ENCODE peak calls at places on chromosomes 1 and 21, in nine cellular contexts. U is GM10248, Z is GM12865, X is astrocyte of the spinal cord, F is HCT116, G is PC-9, R is progenitor cell of endocrine pancreas, S is B cell, K is suprapubic skin. D is an unnamed sample.

GRCh38 chr1:2112280-2112701 is 62.1 kb downstream of the PRKCZ start:
- DNase-seq in U (peak), Z (peak), X (no peak), F (no peak), G (no peak), R (no peak), S (peak), K (no peak), D (peak)

GRCh38 chr1:67429011-67429527 is 1.1 kb downstream of the SERBP1 start:
- DNase-seq in U (peak), Z (peak), X (no peak), F (no peak), G (no peak), R (no peak), S (peak), K (no peak), D (peak)

GRCh38 chr1:9792156-9793042 is 31.4 kb downstream of the CLSTN1 start:
- DNase-seq in U (no peak), Z (no peak), X (peak), F (no peak), G (no peak), R (no peak), S (no peak), K (no peak), D (no peak)

GRCh38 chr1:227947678-227948492 is at the start of gene WNT9A:
- DNase-seq in U (peak), Z (no peak), X (peak), F (no peak), G (no peak), R (peak), S (no peak), K (peak), D (peak)

GRCh38 chr1:162985816-162986215 is 83.3 kb upstream of the RGS4 start:
- DNase-seq in U (no peak), Z (no peak), X (peak), F (no peak), G (no peak), R (no peak), S (no peak), K (no peak), D (no peak)

GRCh38 chr1:154467768-154468102 is 34.3 kb upstream of the TDRD10 start:
- DNase-seq in U (no peak), Z (no peak), X (no peak), F (no peak), G (no peak), R (no peak), S (no peak), K (no peak), D (no peak)

GRCh38 chr1:211677659-211678058 is 2.2 kb upstream of the NEK2 start:
- DNase-seq in U (peak), Z (peak), X (no peak), F (no peak), G (no peak), R (no peak), S (peak), K (no peak), D (no peak)

GRCh38 chr1:70487910-70488665 is 77.0 kb downstream of the CTH start:
- DNase-seq in U (peak), Z (peak), X (peak), F (peak), G (no peak), R (no peak), S (no peak), K (no peak), D (peak)

GRCh38 chr1:44881011-44881632 is 38.1 kb upstream of the PTCH2 start:
- DNase-seq in U (no peak), Z (no peak), X (peak), F (no peak), G (no peak), R (no peak), S (no peak), K (no peak), D (no peak)

GRCh38 chr1:225835752-225836151 is 25.8 kb downstream of the EPHX1 start:
- DNase-seq in U (no peak), Z (no peak), X (peak), F (no peak), G (no peak), R (no peak), S (no peak), K (no peak), D (no peak)

GRCh38 chr21:34552324-34553198 is 40.6 kb upstream of the KCNE1 start:
- DNase-seq in U (no peak), Z (no peak), X (peak), F (no peak), G (peak), R (no peak), S (no peak), K (no peak), D (no peak)

GRCh38 chr1:212721388-212722247 is 22.0 kb upstream of the BATF3 start:
- DNase-seq in U (no peak), Z (peak), X (peak), F (no peak), G (peak), R (no peak), S (no peak), K (no peak), D (no peak)

GRCh38 chr1:66370462-66370907 is 163.5 kb upstream of the SGIP1 start:
- DNase-seq in U (no peak), Z (peak), X (no peak), F (no peak), G (no peak), R (no peak), S (no peak), K (no peak), D (no peak)

GRCh38 chr1:16905112-16905855 is 9.5 kb downstream of the RNU1-2 start:
- DNase-seq in U (peak), Z (peak), X (peak), F (peak), G (peak), R (no peak), S (peak), K (peak), D (peak)

GRCh38 chr1:192660613-192661012 is 24.7 kb downstream of the RGS13 start:
- DNase-seq in U (no peak), Z (no peak), X (no peak), F (no peak), G (no peak), R (no peak), S (no peak), K (no peak), D (no peak)

GRCh38 chr1:8754993-8755392 is 62.4 kb downstream of the RERE start:
- DNase-seq in U (no peak), Z (no peak), X (no peak), F (no peak), G (no peak), R (no peak), S (no peak), K (no peak), D (no peak)

GRCh38 chr1:112923956-112924349 is 32.0 kb downstream of the SLC16A1 start:
- DNase-seq in U (no peak), Z (no peak), X (no peak), F (no peak), G (no peak), R (no peak), S (no peak), K (no peak), D (no peak)

GRCh38 chr1:180777072-180777689 is 135.5 kb upstream of the KIAA1614 start:
- DNase-seq in U (no peak), Z (no peak), X (no peak), F (no peak), G (no peak), R (no peak), S (no peak), K (no peak), D (no peak)

GRCh38 chr1:27368872-27369703 is 2.3 kb upstream of the MAP3K6 start:
- DNase-seq in U (no peak), Z (no peak), X (peak), F (no peak), G (no peak), R (no peak), S (no peak), K (no peak), D (no peak)
- TF ChIP-seq CTCF in U (no peak), Z (no peak), X (peak), F (peak), G (peak), R (peak), S (no peak), K (no peak), D (no peak)

DNA sequence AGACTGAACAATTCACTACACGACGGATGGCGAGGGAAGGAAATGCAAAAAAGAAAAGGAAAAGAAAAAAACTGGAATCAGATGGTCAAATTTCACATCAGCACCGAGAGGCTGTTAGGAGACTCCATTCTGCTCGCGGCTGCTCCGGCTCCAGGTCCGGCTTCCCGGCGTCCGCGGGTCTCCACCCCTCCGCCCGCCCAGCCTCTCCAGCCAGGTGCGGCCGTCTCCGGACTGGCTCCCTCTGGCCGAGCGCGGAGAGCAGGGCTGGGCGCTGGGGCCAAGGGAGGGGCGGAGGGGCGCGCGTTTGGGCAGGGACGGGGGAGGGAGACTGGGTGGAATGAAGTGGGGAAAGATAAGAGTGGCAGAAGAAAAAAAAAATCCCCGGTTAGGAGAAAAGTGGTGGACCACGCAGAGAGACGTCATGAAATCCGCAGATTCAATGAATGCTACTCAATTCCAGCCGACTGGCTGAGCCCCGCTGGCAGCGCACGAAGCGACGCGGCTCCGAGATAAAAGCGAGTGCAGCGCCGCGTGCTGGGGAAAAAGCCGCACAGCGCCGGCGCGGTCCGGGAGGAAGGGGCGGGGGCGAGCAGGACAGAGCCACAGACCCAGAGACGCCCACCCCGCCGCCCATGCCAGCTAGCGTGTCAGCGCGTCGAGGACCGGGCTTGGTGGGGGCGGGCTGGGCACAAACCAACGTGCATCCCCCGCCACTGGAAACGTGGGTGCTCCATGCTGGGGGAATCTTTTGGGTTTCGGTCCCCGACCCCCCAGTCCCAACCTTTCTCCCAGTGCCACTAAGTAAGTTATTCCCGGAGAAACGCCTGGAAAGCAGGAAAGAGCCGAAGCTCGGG is at the start of gene KCNJ6:
- DNase-seq in U (no peak), Z (no peak), X (peak), F (no peak), G (no peak), R (peak), S (no peak), K (no peak), D (no peak)
- TF ChIP-seq CTCF in U (no peak), Z (peak), X (peak), F (no peak), G (no peak), R (peak), S (no peak), K (no peak), D (peak)

GRCh38 chr1:216566809-216567208 is 143.6 kb upstream of the USH2A start:
- DNase-seq in U (no peak), Z (peak), X (peak), F (no peak), G (no peak), R (no peak), S (no peak), K (no peak), D (peak)
- TF ChIP-seq CTCF in U (peak), Z (peak), X (peak), F (no peak), G (peak), R (peak), S (no peak), K (no peak), D (no peak)

GRCh38 chr1:147840909-147841308 is 61.7 kb upstream of the GJA8 start:
- DNase-seq in U (peak), Z (peak), X (no peak), F (peak), G (no peak), R (no peak), S (no peak), K (no peak), D (peak)
- TF ChIP-seq CTCF in U (no peak), Z (peak), X (no peak), F (no peak), G (peak), R (no peak), S (no peak), K (no peak), D (peak)

GRCh38 chr21:46634966-46635323 is 529 bp upstream of the PRMT2 start:
- DNase-seq in U (peak), Z (peak), X (peak), F (peak), G (peak), R (no peak), S (no peak), K (no peak), D (peak)
- TF ChIP-seq CTCF in U (no peak), Z (peak), X (peak), F (no peak), G (no peak), R (peak), S (no peak), K (no peak), D (no peak)

DNA sequence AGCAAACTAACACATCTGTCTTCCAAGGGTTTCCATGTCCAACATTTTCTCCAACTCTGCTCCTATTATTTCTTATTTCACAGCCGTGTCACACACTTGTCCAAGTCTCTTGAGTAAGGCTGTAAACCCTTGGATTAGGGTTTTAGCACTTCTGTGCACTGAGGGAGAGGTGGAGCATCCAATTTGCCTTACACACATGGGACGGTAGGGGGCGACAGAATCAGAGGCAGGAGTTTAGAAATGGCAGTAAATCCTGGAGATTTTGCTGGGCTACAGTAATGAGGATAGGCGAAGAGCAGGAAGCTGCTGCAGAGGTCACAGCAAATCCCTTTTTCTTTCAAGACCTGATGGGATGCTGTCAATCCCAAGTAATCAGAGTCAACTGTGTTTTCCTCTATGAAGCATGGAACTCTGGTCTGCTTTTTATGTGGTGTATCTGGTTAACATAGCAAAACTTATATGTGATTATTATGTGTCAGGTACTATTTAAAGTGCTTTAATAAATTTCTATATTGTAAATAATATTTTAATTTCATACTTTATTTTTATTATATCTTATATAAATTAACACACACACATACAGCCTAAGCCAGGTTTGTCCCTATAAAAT is 15.4 kb upstream of the LCE5A start:
- DNase-seq in U (peak), Z (peak), X (no peak), F (no peak), G (no peak), R (no peak), S (no peak), K (no peak), D (peak)
- TF ChIP-seq CTCF in U (peak), Z (peak), X (peak), F (peak), G (peak), R (no peak), S (peak), K (no peak), D (peak)

DNA sequence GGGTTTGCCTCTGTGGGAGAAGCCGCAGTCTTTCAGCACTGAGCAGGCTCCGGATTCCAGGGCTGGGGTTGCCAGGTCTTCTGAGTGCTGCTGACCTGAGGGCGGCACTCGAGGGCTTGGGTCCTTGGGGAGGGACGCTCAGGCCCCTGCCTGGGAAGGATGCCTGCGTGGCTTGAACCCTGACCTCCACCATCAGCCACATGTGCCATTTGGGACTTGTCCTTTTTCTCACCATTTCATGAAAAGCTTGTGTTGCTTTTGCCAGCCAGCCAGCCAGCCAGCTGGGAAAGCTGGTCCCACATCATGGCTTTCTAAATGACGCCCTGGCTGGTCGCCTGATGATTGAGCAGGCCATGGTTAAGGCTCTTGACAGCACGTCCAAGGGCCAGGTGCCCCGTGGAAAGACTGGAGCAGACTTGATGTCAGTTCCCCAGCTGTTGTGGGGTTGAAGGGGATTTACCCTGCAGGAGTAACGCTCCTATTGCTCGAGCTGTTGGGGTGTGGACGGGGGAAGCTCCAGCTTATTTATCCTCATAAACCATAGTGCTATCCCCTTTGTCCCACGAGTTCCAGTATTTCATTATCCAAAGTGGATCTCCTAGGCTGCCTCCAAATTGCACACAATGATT is 168.7 kb downstream of the CAMTA1 start:
- DNase-seq in U (no peak), Z (no peak), X (no peak), F (no peak), G (no peak), R (no peak), S (no peak), K (no peak), D (no peak)
- TF ChIP-seq CTCF in U (no peak), Z (no peak), X (no peak), F (no peak), G (no peak), R (no peak), S (no peak), K (no peak), D (no peak)

D was measured in GM20000.